ENCODE peak calls at places on chromosomes 1 and 21, in six cellular contexts. U is NCI-H1417 treated with DMSO at 0.1 percent for 48 hours, L is T-helper 2 cell, I is hippocampal formation, C is fibroblast of villous mesenchyme, D is NCI-H1092. R is an unnamed sample.

GRCh38 chr1:21933397-21934248 is 3.5 kb downstream of the HSPG2 start:
- DNase-seq in U (no peak), L (no peak), I (no peak), C (no peak), D (peak), R (no peak)

GRCh38 chr1:243294723-243295121 is 38.9 kb downstream of the SDCCAG8 start:
- DNase-seq in U (no peak), L (no peak), I (no peak), C (peak), D (no peak), R (no peak)

GRCh38 chr1:8790478-8790877 is 27.0 kb downstream of the RERE start:
- DNase-seq in U (no peak), L (no peak), I (no peak), C (no peak), D (no peak), R (no peak)

GRCh38 chr1:177106614-177107365 is 57.7 kb downstream of the ASTN1 start:
- DNase-seq in U (no peak), L (no peak), I (no peak), C (no peak), D (no peak), R (no peak)

GRCh38 chr1:18635833-18636671 is 5.4 kb downstream of the PAX7 start:
- DNase-seq in U (no peak), L (no peak), I (no peak), C (no peak), D (no peak), R (no peak)

GRCh38 chr1:55061706-55062321 is 22.5 kb downstream of the PCSK9 start:
- DNase-seq in U (no peak), L (no peak), I (no peak), C (no peak), D (no peak), R (no peak)

GRCh38 chr1:189693140-189693539 is 784.5 kb downstream of the BRINP3 start:
- DNase-seq in U (no peak), L (no peak), I (no peak), C (no peak), D (no peak), R (no peak)

GRCh38 chr1:44060830-44061267 is 29.6 kb upstream of the SLC6A9 start:
- DNase-seq in U (no peak), L (no peak), I (no peak), C (no peak), D (no peak), R (no peak)

GRCh38 chr1:232226197-232226681 is 403.7 kb downstream of the SIPA1L2 start:
- DNase-seq in U (no peak), L (no peak), I (no peak), C (peak), D (peak), R (no peak)

GRCh38 chr1:212315907-212316306 is 30.7 kb downstream of the PPP2R5A start:
- DNase-seq in U (no peak), L (no peak), I (peak), C (peak), D (peak), R (no peak)

GRCh38 chr1:215005656-215006335 is 76.7 kb upstream of the KCNK2 start:
- DNase-seq in U (no peak), L (no peak), I (no peak), C (no peak), D (no peak), R (no peak)

GRCh38 chr1:57424231-57425027 is 569 bp upstream of the DAB1 start:
- DNase-seq in U (no peak), L (no peak), I (no peak), C (peak), D (peak), R (no peak)

GRCh38 chr1:79353224-79353623 is 346.7 kb upstream of the ADGRL4 start:
- DNase-seq in U (no peak), L (no peak), I (no peak), C (peak), D (no peak), R (no peak)

GRCh38 chr21:43196789-43197188 is 28.0 kb downstream of the CRYAA start:
- DNase-seq in U (no peak), L (no peak), I (no peak), C (no peak), D (no peak), R (no peak)

GRCh38 chr1:6421266-6421665 is 1.5 kb upstream of the HES2 start:
- DNase-seq in U (no peak), L (no peak), I (no peak), C (no peak), D (no peak), R (no peak)

GRCh38 chr1:44239337-44239960 is 26.2 kb downstream of the DMAP1 start:
- DNase-seq in U (no peak), L (no peak), I (no peak), C (peak), D (no peak), R (no peak)

GRCh38 chr1:48547521-48547920 is 75.5 kb upstream of the SPATA6 start:
- DNase-seq in U (no peak), L (no peak), I (no peak), C (no peak), D (no peak), R (no peak)

GRCh38 chr1:154865442-154866256 is 4.4 kb downstream of the KCNN3 start:
- DNase-seq in U (no peak), L (no peak), I (no peak), C (no peak), D (no peak), R (no peak)

GRCh38 chr1:228058981-228059535 is 23.4 kb upstream of the ARF1 start:
- DNase-seq in U (no peak), L (no peak), I (no peak), C (no peak), D (no peak), R (peak)

GRCh38 chr1:103448560-103448959 is 76.9 kb upstream of the RNPC3 start:
- DNase-seq in U (no peak), L (no peak), I (no peak), C (no peak), D (no peak), R (no peak)

GRCh38 chr1:156379420-156380165 is 10.6 kb downstream of the RHBG start:
- DNase-seq in U (no peak), L (no peak), I (no peak), C (peak), D (no peak), R (no peak)

GRCh38 chr1:18109058-18109755 is 1.6 kb downstream of the IGSF21 start:
- DNase-seq in U (no peak), L (no peak), I (peak), C (no peak), D (peak), R (no peak)

GRCh38 chr1:67716800-67717199 is 31.8 kb downstream of the GADD45A start:
- DNase-seq in U (no peak), L (no peak), I (no peak), C (peak), D (no peak), R (no peak)

GRCh38 chr1:181190362-181191035 is 102.0 kb downstream of the IER5 start:
- DNase-seq in U (no peak), L (no peak), I (no peak), C (no peak), D (peak), R (no peak)

R was measured in T-helper 9 cell.